ENCODE peak calls at places on chromosomes 16 and 17, in nine cellular contexts. M, I, A, W, Z, R, L, K and P are unnamed samples.

GRCh38 chr17:60604686-60605334 is 4.8 kb downstream of the PPM1D start:
- DNase-seq in M (no peak), I (peak), A (no peak), W (no peak), Z (no peak), R (peak), L (no peak), K (no peak), P (no peak)

GRCh38 chr16:23369416-23369815 is 67.3 kb downstream of the SCNN1B start:
- DNase-seq in M (no peak), I (no peak), A (no peak), W (no peak), Z (no peak), R (no peak), L (no peak), K (no peak), P (no peak)

GRCh38 chr17:688100-688989 is 26.3 kb downstream of the VPS53 start:
- DNase-seq in M (no peak), I (no peak), A (no peak), W (no peak), Z (no peak), R (peak), L (no peak), K (no peak), P (no peak)

GRCh38 chr16:49467540-49468372 is 94.2 kb downstream of the C16orf78 start:
- DNase-seq in M (peak), I (no peak), A (no peak), W (no peak), Z (no peak), R (no peak), L (no peak), K (no peak), P (peak)

GRCh38 chr16:83402969-83403368 is 404.8 kb upstream of the HSBP1 start:
- DNase-seq in M (no peak), I (no peak), A (no peak), W (no peak), Z (no peak), R (peak), L (no peak), K (no peak), P (no peak)

GRCh38 chr17:48612456-48612853 is 1.6 kb upstream of the HOXB7 start:
- DNase-seq in M (no peak), I (no peak), A (no peak), W (no peak), Z (no peak), R (no peak), L (no peak), K (no peak), P (no peak)

GRCh38 chr16:53898993-53899392 is 195.0 kb downstream of the FTO start:
- DNase-seq in M (no peak), I (no peak), A (no peak), W (no peak), Z (no peak), R (peak), L (no peak), K (no peak), P (no peak)

GRCh38 chr17:63685021-63685420 is 14.9 kb downstream of the LIMD2 start:
- DNase-seq in M (no peak), I (no peak), A (no peak), W (no peak), Z (no peak), R (peak), L (no peak), K (no peak), P (peak)

GRCh38 chr16:7343271-7343670 is 10.6 kb downstream of the RBFOX1 start:
- DNase-seq in M (no peak), I (no peak), A (no peak), W (no peak), Z (no peak), R (no peak), L (no peak), K (no peak), P (no peak)

GRCh38 chr17:77581480-77581879 is 377.0 kb upstream of the TNRC6C start:
- DNase-seq in M (peak), I (peak), A (no peak), W (no peak), Z (no peak), R (peak), L (no peak), K (no peak), P (no peak)

GRCh38 chr17:17498606-17499301 is 2.6 kb upstream of the RASD1 start:
- DNase-seq in M (no peak), I (peak), A (no peak), W (no peak), Z (no peak), R (no peak), L (no peak), K (no peak), P (peak)

GRCh38 chr17:37131064-37131463 is 182.3 kb downstream of the AATF start:
- DNase-seq in M (no peak), I (no peak), A (peak), W (no peak), Z (no peak), R (peak), L (no peak), K (no peak), P (no peak)

GRCh38 chr16:80466024-80466986 is 74.5 kb upstream of the DYNLRB2 start:
- DNase-seq in M (peak), I (peak), A (peak), W (peak), Z (peak), R (peak), L (peak), K (peak), P (peak)

GRCh38 chr16:10039220-10040096 is 142.8 kb downstream of the GRIN2A start:
- DNase-seq in M (no peak), I (no peak), A (peak), W (peak), Z (no peak), R (peak), L (no peak), K (peak), P (no peak)
- H3K27ac ChIP-seq in M (no peak), I (no peak), A (peak), W (no peak), Z (no peak), R (no peak), L (no peak), K (no peak), P (no peak)

DNA sequence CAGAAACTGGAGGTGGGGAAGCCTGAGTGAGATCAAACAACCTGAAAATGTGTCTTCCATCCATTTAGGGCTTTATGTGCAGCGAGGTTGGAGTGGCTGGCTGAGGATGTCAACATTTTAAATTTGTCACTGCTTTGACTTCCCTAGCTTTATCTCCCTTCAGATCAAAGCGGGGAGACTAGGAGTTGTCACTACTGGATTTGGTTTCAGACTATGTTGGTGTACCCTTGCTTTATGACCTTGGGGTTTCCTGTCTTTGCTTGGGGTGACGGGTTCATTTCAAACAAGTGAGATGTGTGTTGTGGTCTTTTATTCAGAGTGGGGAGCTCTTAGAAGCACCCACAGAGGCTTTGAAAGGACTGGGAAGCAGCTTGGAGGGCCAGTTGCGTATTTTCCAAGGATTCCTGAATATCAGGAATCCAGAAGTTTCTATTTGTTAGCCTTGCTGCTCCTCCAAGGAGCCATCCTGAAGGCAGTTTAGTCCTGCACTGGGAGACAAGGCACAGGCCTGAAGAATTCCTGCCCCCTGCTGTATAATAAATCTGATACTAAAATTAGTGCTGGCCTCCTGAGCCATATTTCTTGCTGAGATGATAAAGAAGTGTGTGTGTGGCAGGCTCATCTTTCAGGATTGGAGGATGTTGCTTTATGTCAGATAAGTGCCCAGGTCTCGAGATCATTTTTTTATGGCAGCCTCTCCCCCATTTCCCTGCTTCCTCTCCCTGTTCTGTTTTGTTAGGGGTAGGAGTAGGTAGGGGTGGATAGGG is 25.7 kb downstream of the MSI2 start:
- DNase-seq in M (no peak), I (no peak), A (no peak), W (no peak), Z (no peak), R (no peak), L (no peak), K (no peak), P (no peak)
- H3K27ac ChIP-seq in M (no peak), I (no peak), A (no peak), W (peak), Z (no peak), R (peak), L (no peak), K (peak), P (peak)

GRCh38 chr16:64846966-64847365 is 274.9 kb downstream of the CDH11 start:
- DNase-seq in M (no peak), I (no peak), A (no peak), W (no peak), Z (no peak), R (no peak), L (no peak), K (no peak), P (no peak)
- H3K27ac ChIP-seq in M (no peak), I (no peak), A (no peak), W (no peak), Z (no peak), R (no peak), L (no peak), K (no peak), P (no peak)

GRCh38 chr17:65099941-65100315 is 37.2 kb upstream of the RGS9 start:
- DNase-seq in M (peak), I (peak), A (no peak), W (peak), Z (peak), R (peak), L (peak), K (no peak), P (peak)
- H3K27ac ChIP-seq in M (peak), I (no peak), A (no peak), W (no peak), Z (peak), R (no peak), L (peak), K (peak), P (peak)

GRCh38 chr17:8900626-8901585 is 33.4 kb upstream of the PIK3R6 start:
- DNase-seq in M (no peak), I (no peak), A (no peak), W (no peak), Z (no peak), R (no peak), L (no peak), K (no peak), P (no peak)
- H3K27ac ChIP-seq in M (no peak), I (no peak), A (no peak), W (no peak), Z (peak), R (no peak), L (no peak), K (no peak), P (no peak)

GRCh38 chr17:15914400-15915165 is 30.3 kb upstream of the ADORA2B start:
- DNase-seq in M (no peak), I (no peak), A (no peak), W (no peak), Z (no peak), R (peak), L (no peak), K (no peak), P (no peak)

GRCh38 chr17:15912416-15912955 is 32.4 kb upstream of the ADORA2B start:
- DNase-seq in M (no peak), I (no peak), A (no peak), W (no peak), Z (no peak), R (no peak), L (no peak), K (no peak), P (no peak)

GRCh38 chr17:15910791-15911190 is 34.1 kb upstream of the ADORA2B start:
- DNase-seq in M (no peak), I (no peak), A (no peak), W (no peak), Z (no peak), R (no peak), L (no peak), K (no peak), P (no peak)

GRCh38 chr17:15915996-15916395 is 28.9 kb upstream of the ADORA2B start:
- DNase-seq in M (no peak), I (no peak), A (no peak), W (no peak), Z (no peak), R (no peak), L (no peak), K (no peak), P (no peak)

GRCh38 chr17:15913826-15914225 is 31.1 kb upstream of the ADORA2B start:
- DNase-seq in M (no peak), I (no peak), A (no peak), W (no peak), Z (no peak), R (no peak), L (no peak), K (no peak), P (no peak)
- H3K27ac ChIP-seq in M (no peak), I (no peak), A (no peak), W (no peak), Z (no peak), R (no peak), L (peak), K (no peak), P (no peak)

GRCh38 chr16:632486-633335 is 1.9 kb downstream of the WFIKKN1 start:
- DNase-seq in M (no peak), I (no peak), A (no peak), W (no peak), Z (no peak), R (no peak), L (no peak), K (peak), P (no peak)
- H3K27ac ChIP-seq in M (no peak), I (no peak), A (no peak), W (no peak), Z (no peak), R (no peak), L (no peak), K (no peak), P (no peak)